ENCODE peak calls at places on chromosomes 5 and 9, in ten cellular contexts. P is ovary, O is AG04450, W is lower lobe of right lung, H is HFF-Myc, L is sigmoid colon, S is HL-60, T is GM06990, D is cardiac muscle cell, V is mammary epithelial cell. U is an unnamed sample.

GRCh38 chr9:83182071-83182470 is 119.1 kb upstream of the RASEF start:
- DNase-seq in S (no peak), W (no peak), V (no peak), O (no peak), H (no peak), P (no peak), T (no peak), L (no peak), D (no peak), U (no peak)

GRCh38 chr9:37706290-37706689 is 47.3 kb upstream of the TRMT10B start:
- DNase-seq in O (no peak), L (no peak), W (no peak), D (no peak), H (no peak), P (no peak), T (no peak), V (peak), S (no peak), U (no peak)

GRCh38 chr9:92761686-92762085 is 2.9 kb downstream of the BICD2 start:
- DNase-seq in O (no peak), D (no peak), T (no peak), P (no peak), W (no peak), V (no peak), S (no peak), L (no peak), H (no peak), U (no peak)

GRCh38 chr9:17134396-17134842 is 421 bp upstream of the CNTLN start:
- DNase-seq in O (no peak), P (no peak), D (peak), V (peak), S (no peak), W (no peak), H (peak), T (no peak), L (no peak), U (peak)

GRCh38 chr5:20114536-20114935 is 126.5 kb upstream of the CDH18 start:
- DNase-seq in V (no peak), D (peak), S (no peak), L (no peak), O (no peak), P (no peak), T (no peak), W (no peak), H (no peak), U (no peak)

GRCh38 chr5:113321266-113321665 is 113.5 kb downstream of the TSSK1B start:
- DNase-seq in W (no peak), H (no peak), S (no peak), O (no peak), D (no peak), V (no peak), T (no peak), P (peak), L (no peak), U (peak)

GRCh38 chr5:125244531-125244930 is 498.1 kb upstream of the ZNF608 start:
- DNase-seq in T (no peak), O (peak), L (no peak), W (no peak), S (no peak), V (no peak), H (no peak), D (no peak), P (no peak), U (no peak)

GRCh38 chr5:148807845-148808244 is 18.6 kb upstream of the ADRB2 start:
- DNase-seq in O (no peak), L (no peak), P (no peak), S (no peak), D (no peak), T (no peak), V (no peak), H (no peak), W (peak), U (no peak)

GRCh38 chr5:178236685-178237084 is 4.1 kb upstream of the PHYKPL start:
- DNase-seq in S (no peak), O (no peak), W (no peak), D (no peak), T (no peak), P (no peak), V (no peak), L (no peak), H (no peak), U (no peak)

GRCh38 chr9:137064027-137064879 is 6.1 kb downstream of the SAPCD2 start:
- DNase-seq in D (peak), T (peak), O (no peak), V (no peak), L (peak), W (peak), S (no peak), P (peak), H (no peak), U (peak)
- TF ChIP-seq CTCF in D (peak), T (peak), O (peak), V (peak), L (peak), W (peak), S (peak), P (peak), H (peak), U (peak)

GRCh38 chr9:135070964-135071735 is 16.3 kb upstream of the OLFM1 start:
- DNase-seq in T (no peak), V (no peak), L (peak), W (no peak), H (no peak), S (no peak), D (no peak), P (no peak), O (no peak), U (no peak)
- H3K4me3 ChIP-seq in T (no peak), V (no peak), L (no peak), W (no peak), H (no peak), S (no peak), D (no peak), P (no peak), O (no peak), U (no peak)

DNA sequence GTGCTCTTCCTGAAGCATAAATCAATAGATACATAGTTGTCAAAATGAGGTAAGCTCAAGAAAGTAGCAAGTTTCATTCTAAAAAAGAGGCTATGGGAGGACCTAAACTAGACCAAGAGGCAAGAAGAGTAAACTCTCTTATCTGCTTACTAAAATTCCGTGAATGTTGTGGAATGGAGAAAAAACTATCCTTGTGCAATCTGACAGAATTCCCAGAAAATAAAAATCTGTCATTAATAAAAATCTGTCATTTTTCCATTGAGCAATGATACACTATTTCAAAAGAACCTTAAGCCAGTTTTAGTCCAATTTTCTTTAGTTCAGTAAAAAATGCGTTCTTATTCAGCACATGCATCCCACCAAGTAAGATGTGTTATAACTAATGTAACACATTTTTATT is 15.9 kb upstream of the FANCC start:
- DNase-seq in O (no peak), S (no peak), L (no peak), D (peak), P (no peak), T (no peak), W (no peak), V (no peak), H (no peak), U (no peak)
- TF ChIP-seq CTCF in O (no peak), S (no peak), L (no peak), D (no peak), P (no peak), T (no peak), W (no peak), V (no peak), H (no peak), U (no peak)

GRCh38 chr5:105953616-105954015 is 1717.1 kb downstream of the EFNA5 start:
- DNase-seq in S (no peak), W (no peak), L (no peak), O (no peak), V (no peak), T (no peak), D (no peak), P (no peak), H (no peak), U (no peak)
- H3K4me3 ChIP-seq in S (no peak), W (no peak), L (no peak), O (no peak), V (no peak), T (no peak), D (no peak), P (no peak), H (no peak), U (no peak)

GRCh38 chr5:167528651-167529050 is 762.8 kb upstream of the WWC1 start:
- DNase-seq in S (no peak), P (no peak), T (no peak), H (no peak), L (no peak), O (no peak), V (no peak), W (no peak), D (no peak), U (no peak)
- TF ChIP-seq CTCF in S (no peak), P (no peak), T (no peak), H (no peak), L (no peak), O (no peak), V (no peak), W (no peak), D (no peak), U (no peak)

GRCh38 chr9:134408939-134409737 is 82.9 kb downstream of the RXRA start:
- DNase-seq in W (no peak), V (no peak), L (no peak), D (no peak), O (no peak), P (no peak), T (no peak), S (peak), H (no peak), U (no peak)
- H3K4me3 ChIP-seq in W (no peak), V (no peak), L (no peak), D (no peak), O (no peak), P (no peak), T (no peak), S (no peak), H (no peak), U (no peak)